ENCODE peak calls at places on chromosomes 7 and 10, in four cellular contexts. U, J, Z and F are unnamed samples.

GRCh38 chr7:50855526-50855925 is 72.8 kb upstream of the GRB10 start:
- DNase-seq in U (no peak), J (no peak), Z (no peak), F (no peak)

GRCh38 chr7:12137283-12137682 is 73.8 kb upstream of the TMEM106B start:
- DNase-seq in U (no peak), J (no peak), Z (no peak), F (no peak)

GRCh38 chr7:4052126-4052525 is 630.0 kb upstream of the FOXK1 start:
- DNase-seq in U (no peak), J (no peak), Z (no peak), F (no peak)

GRCh38 chr7:100685049-100685605 is 8.9 kb downstream of the GIGYF1 start:
- DNase-seq in U (no peak), J (no peak), Z (no peak), F (no peak)

GRCh38 chr7:127322351-127322750 is 69.6 kb upstream of the GRM8 start:
- DNase-seq in U (no peak), J (no peak), Z (no peak), F (no peak)

GRCh38 chr7:24896031-24896433 is 83.9 kb downstream of the OSBPL3 start:
- DNase-seq in U (peak; percentile 58), J (no peak), Z (no peak), F (no peak)

GRCh38 chr10:97974526-97975525 is 55.6 kb downstream of the CRTAC1 start:
- DNase-seq in U (no peak), J (no peak), Z (no peak), F (no peak)

GRCh38 chr7:20797174-20798080 is 10.7 kb upstream of the SP8 start:
- DNase-seq in U (no peak), J (peak; percentile 59), Z (no peak), F (peak; percentile 28)

GRCh38 chr10:58266826-58267712 is 625 bp downstream of the IPMK start:
- DNase-seq in U (peak; percentile 70), J (peak; percentile 48), Z (peak; percentile 63), F (no peak)

GRCh38 chr10:22280078-22280477 is 36.1 kb upstream of the COMMD3 start:
- DNase-seq in U (no peak), J (no peak), Z (no peak), F (no peak)

GRCh38 chr10:73920084-73920483 is 9.2 kb downstream of the PLAU start:
- DNase-seq in U (peak; percentile 42), J (peak; percentile 65), Z (peak; percentile 52), F (no peak)

GRCh38 chr10:2584385-2584784 is 483.0 kb upstream of the PFKP start:
- DNase-seq in U (no peak), J (no peak), Z (no peak), F (no peak)

GRCh38 chr7:34309116-34309515 is 348.9 kb upstream of the NPSR1 start:
- DNase-seq in U (no peak), J (no peak), Z (no peak), F (no peak)

GRCh38 chr7:3393862-3394261 is 92.8 kb downstream of the SDK1 start:
- DNase-seq in U (no peak), J (no peak), Z (no peak), F (no peak)

GRCh38 chr10:121437596-121437995 is 160.6 kb downstream of the FGFR2 start:
- DNase-seq in U (no peak), J (no peak), Z (no peak), F (no peak)

GRCh38 chr7:816751-817671 is 15.3 kb upstream of the SUN1 start:
- DNase-seq in U (peak; percentile 66), J (no peak), Z (no peak), F (no peak)

GRCh38 chr7:114153700-114154099 is 234.9 kb upstream of the PPP1R3A start:
- DNase-seq in U (no peak), J (no peak), Z (no peak), F (no peak)

GRCh38 chr7:71548746-71549145 is 416.8 kb downstream of the GALNT17 start:
- DNase-seq in U (no peak), J (no peak), Z (no peak), F (no peak)

GRCh38 chr7:262251-262572 is 27.8 kb upstream of the FOXL3 start:
- DNase-seq in U (no peak), J (no peak), Z (no peak), F (no peak)

GRCh38 chr7:157805716-157806115 is 468.9 kb downstream of the DNAJB6 start:
- DNase-seq in U (no peak), J (no peak), Z (no peak), F (no peak)

GRCh38 chr10:62374862-62375710 is 917 bp downstream of the ZNF365 start:
- DNase-seq in U (no peak), J (no peak), Z (peak; percentile 45), F (peak; percentile 63)

GRCh38 chr7:3493499-3493898 is 192.4 kb downstream of the SDK1 start:
- DNase-seq in U (no peak), J (no peak), Z (peak; percentile 59), F (no peak)

GRCh38 chr10:67790534-67791408 is 47.2 kb downstream of the DNAJC12 start:
- DNase-seq in U (peak; percentile 31), J (no peak), Z (peak; percentile 79), F (no peak)

GRCh38 chr7:156062286-156062685 is 250.0 kb upstream of the SHH start:
- DNase-seq in U (no peak), J (no peak), Z (no peak), F (no peak)

GRCh38 chr7:867406-868188 is 8.8 kb upstream of the GET4 start:
- DNase-seq in U (no peak), J (peak; percentile 88), Z (peak; percentile 71), F (peak; percentile 64)

GRCh38 chr10:131252586-131253276 is 58.8 kb downstream of the TCERG1L start:
- DNase-seq in U (no peak), J (no peak), Z (no peak), F (no peak)

GRCh38 chr7:40551685-40552576 is 417.1 kb downstream of the SUGCT start:
- DNase-seq in U (peak; percentile 2), J (no peak), Z (peak; percentile 74), F (no peak)

GRCh38 chr7:144038887-144039286 is 9.9 kb upstream of the OR2A5 start:
- DNase-seq in U (no peak), J (no peak), Z (no peak), F (no peak)

GRCh38 chr10:74117738-74118137 is 32.9 kb downstream of the AP3M1 start:
- DNase-seq in U (no peak), J (no peak), Z (no peak), F (no peak)

GRCh38 chr7:92295391-92295790 is 49.6 kb downstream of the ANKIB1 start:
- DNase-seq in U (no peak), J (no peak), Z (peak; percentile 8), F (no peak)

GRCh38 chr10:133236411-133237240 is 1.0 kb upstream of the VENTX start:
- DNase-seq in U (no peak), J (no peak), Z (no peak), F (no peak)

GRCh38 chr10:49769692-49770091 is 7.6 kb upstream of the OGDHL start:
- DNase-seq in U (no peak), J (no peak), Z (no peak), F (no peak)

GRCh38 chr10:3778708-3779108 is 6.3 kb downstream of the KLF6 start:
- DNase-seq in U (no peak), J (no peak), Z (no peak), F (no peak)

GRCh38 chr10:10911035-10911434 is 106.6 kb upstream of the CELF2 start:
- DNase-seq in U (no peak), J (no peak), Z (no peak), F (no peak)
- H3K4me3 ChIP-seq in U (no peak overlapping the region), J (no peak overlapping the region), Z (no peak overlapping the region), F (no peak overlapping the region)

GRCh38 chr7:101903505-101903849 is 86.1 kb downstream of the CUX1 start:
- DNase-seq in U (no peak), J (no peak), Z (no peak), F (no peak)
- TF ChIP-seq CTCF in U (no peak), J (no peak), Z (no peak), F (no peak)

GRCh38 chr10:43362191-43362839 is 9.1 kb upstream of the FXYD4 start:
- DNase-seq in U (peak; percentile 94), J (peak; percentile 97), Z (peak; percentile 67), F (no peak)
- H3K4me3 ChIP-seq in U (peak overlapping the region; percentile 78), J (peak overlapping the region; percentile 53), Z (peak overlapping the region; percentile 46), F (no peak overlapping the region)

GRCh38 chr10:59708816-59709471 is 706 bp downstream of the SLC16A9 start:
- DNase-seq in U (peak; percentile 39), J (peak; percentile 49), Z (no peak), F (no peak)

GRCh38 chr10:59706851-59707797 is 2.5 kb downstream of the SLC16A9 start:
- DNase-seq in U (no peak), J (no peak), Z (no peak), F (no peak)

GRCh38 chr10:59711871-59712491 is 2.3 kb upstream of the SLC16A9 start:
- DNase-seq in U (no peak), J (no peak), Z (peak; percentile 33), F (no peak)

GRCh38 chr10:59713196-59713821 is 3.7 kb upstream of the SLC16A9 start:
- DNase-seq in U (no peak), J (no peak), Z (no peak), F (no peak)

GRCh38 chr10:59709472-59710125 is at the start of gene SLC16A9:
- DNase-seq in U (peak; percentile 71), J (peak; percentile 56), Z (peak; percentile 40), F (no peak)
- TF ChIP-seq CTCF in U (peak; percentile 40), J (peak; percentile 41), Z (peak; percentile 44), F (peak; percentile 55)

GRCh38 chr10:109205929-109206585 is 717.3 kb downstream of the XPNPEP1 start:
- DNase-seq in U (peak; percentile 1), J (no peak), Z (peak; percentile 95), F (no peak)

GRCh38 chr10:109207361-109207760 is 716.0 kb downstream of the XPNPEP1 start:
- DNase-seq in U (no peak), J (no peak), Z (peak; percentile 18), F (no peak)

GRCh38 chr10:109203616-109204375 is 719.5 kb downstream of the XPNPEP1 start:
- DNase-seq in U (no peak), J (no peak), Z (peak; percentile 70), F (no peak)
- H3K4me3 ChIP-seq in U (no peak overlapping the region), J (no peak overlapping the region), Z (no peak overlapping the region), F (no peak overlapping the region)

GRCh38 chr7:95435422-95435780 is 573 bp upstream of the PON2 start:
- DNase-seq in U (no peak), J (no peak), Z (no peak), F (no peak)

GRCh38 chr7:95433129-95433528 is 1.7 kb downstream of the PON2 start:
- DNase-seq in U (no peak), J (no peak), Z (no peak), F (no peak)

GRCh38 chr7:95432606-95433005 is 2.2 kb downstream of the PON2 start:
- DNase-seq in U (no peak), J (no peak), Z (no peak), F (no peak)

GRCh38 chr7:95434501-95435421 is at the start of gene PON2:
- DNase-seq in U (peak; percentile 88), J (peak; percentile 59), Z (peak; percentile 77), F (peak; percentile 56)

DNA sequence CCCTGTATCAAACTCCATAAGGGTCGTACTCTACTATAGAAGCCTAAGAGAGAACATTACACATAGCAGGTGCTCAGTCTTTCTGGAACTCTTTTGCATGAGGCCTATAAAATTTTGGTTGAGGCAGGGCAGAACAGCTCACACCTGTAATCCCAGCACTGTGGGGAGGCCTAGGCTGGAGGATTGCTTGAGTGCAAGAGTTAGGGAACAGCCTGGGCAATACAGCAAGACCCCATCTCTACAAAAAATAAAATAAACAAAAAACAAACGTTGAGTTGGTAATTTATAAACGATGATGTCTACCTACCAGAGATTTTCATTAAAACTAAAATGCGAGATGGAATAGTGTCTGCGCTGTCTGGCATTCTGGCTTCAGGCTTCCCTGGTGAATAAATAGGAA is 876 bp downstream of the PON2 start:
- DNase-seq in U (no peak), J (no peak), Z (no peak), F (no peak)
- TF ChIP-seq CTCF in U (no peak), J (no peak), Z (no peak), F (no peak)